ENCODE peak calls at places on chromosomes 16 and 17, in ten cellular contexts. Y is A549, P is sigmoid colon, W is stomach, M is GM12878, J is K562, N is suprapubic skin, C is esophagus muscularis mucosa, Q is upper lobe of left lung, T is ovary. S is an unnamed sample.
A peak's percentile ranks its signal among the peaks of the same experiment; 100 is the strongest.

GRCh38 chr17:76718516-76718915 is 7.8 kb upstream of the MXRA7 start:
- DNase-seq in Y (no peak), P (peak; percentile 43), W (no peak), M (no peak), J (no peak), N (no peak), C (no peak), Q (no peak), T (no peak), S (no peak)

GRCh38 chr16:67847064-67847861 is at the start of gene CENPT:
- DNase-seq in Y (no peak), P (peak; percentile 81), W (peak; percentile 72), M (no peak), J (peak; percentile 76), N (peak; percentile 81), C (no peak), Q (peak; percentile 54), T (no peak), S (peak; percentile 31)

GRCh38 chr16:3179651-3180050 is 8.4 kb upstream of the OR1F1 start:
- DNase-seq in Y (no peak), P (no peak), W (no peak), M (no peak), J (no peak), N (no peak), C (no peak), Q (no peak), T (no peak), S (no peak)

GRCh38 chr17:49193513-49194296 is 16.7 kb downstream of the GNGT2 start:
- DNase-seq in Y (peak; percentile 91), P (peak; percentile 85), W (peak; percentile 43), M (peak; percentile 98), J (peak; percentile 60), N (peak; percentile 87), C (no peak), Q (no peak), T (peak; percentile 81), S (peak; percentile 62)

GRCh38 chr16:13112639-13113038 is 211.2 kb downstream of the SHISA9 start:
- DNase-seq in Y (no peak), P (no peak), W (no peak), M (no peak), J (no peak), N (no peak), C (no peak), Q (no peak), T (no peak), S (no peak)

GRCh38 chr16:20851601-20852000 is 45.3 kb downstream of the REXO5 start:
- DNase-seq in Y (peak; percentile 20), P (peak; percentile 94), W (peak; percentile 82), M (no peak), J (no peak), N (peak; percentile 91), C (peak; percentile 94), Q (no peak), T (peak; percentile 73), S (peak; percentile 82)

GRCh38 chr16:80300876-80301275 is 239.9 kb upstream of the DYNLRB2 start:
- DNase-seq in Y (no peak), P (no peak), W (no peak), M (no peak), J (no peak), N (no peak), C (no peak), Q (no peak), T (no peak), S (no peak)

GRCh38 chr17:16911141-16911937 is 60.6 kb downstream of the TNFRSF13B start:
- DNase-seq in Y (no peak), P (no peak), W (peak; percentile 18), M (no peak), J (no peak), N (no peak), C (no peak), Q (no peak), T (no peak), S (no peak)

GRCh38 chr16:85169333-85170065 is 57.2 kb upstream of the CIBAR2 start:
- DNase-seq in Y (no peak), P (no peak), W (no peak), M (no peak), J (peak; percentile 66), N (no peak), C (no peak), Q (peak; percentile 88), T (peak; percentile 55), S (no peak)

GRCh38 chr16:85168732-85169256 is 56.5 kb upstream of the CIBAR2 start:
- DNase-seq in Y (peak; percentile 60), P (peak; percentile 90), W (no peak), M (no peak), J (peak; percentile 97), N (peak; percentile 86), C (no peak), Q (peak; percentile 88), T (peak; percentile 85), S (peak; percentile 51)

GRCh38 chr16:85171809-85172464 is 59.7 kb upstream of the CIBAR2 start:
- DNase-seq in Y (no peak), P (no peak), W (no peak), M (no peak), J (no peak), N (no peak), C (no peak), Q (no peak), T (peak; percentile 44), S (no peak)

GRCh38 chr16:85171004-85171808 is 58.9 kb upstream of the CIBAR2 start:
- DNase-seq in Y (no peak), P (no peak), W (no peak), M (no peak), J (no peak), N (no peak), C (no peak), Q (peak; percentile 79), T (peak; percentile 57), S (no peak)

DNA sequence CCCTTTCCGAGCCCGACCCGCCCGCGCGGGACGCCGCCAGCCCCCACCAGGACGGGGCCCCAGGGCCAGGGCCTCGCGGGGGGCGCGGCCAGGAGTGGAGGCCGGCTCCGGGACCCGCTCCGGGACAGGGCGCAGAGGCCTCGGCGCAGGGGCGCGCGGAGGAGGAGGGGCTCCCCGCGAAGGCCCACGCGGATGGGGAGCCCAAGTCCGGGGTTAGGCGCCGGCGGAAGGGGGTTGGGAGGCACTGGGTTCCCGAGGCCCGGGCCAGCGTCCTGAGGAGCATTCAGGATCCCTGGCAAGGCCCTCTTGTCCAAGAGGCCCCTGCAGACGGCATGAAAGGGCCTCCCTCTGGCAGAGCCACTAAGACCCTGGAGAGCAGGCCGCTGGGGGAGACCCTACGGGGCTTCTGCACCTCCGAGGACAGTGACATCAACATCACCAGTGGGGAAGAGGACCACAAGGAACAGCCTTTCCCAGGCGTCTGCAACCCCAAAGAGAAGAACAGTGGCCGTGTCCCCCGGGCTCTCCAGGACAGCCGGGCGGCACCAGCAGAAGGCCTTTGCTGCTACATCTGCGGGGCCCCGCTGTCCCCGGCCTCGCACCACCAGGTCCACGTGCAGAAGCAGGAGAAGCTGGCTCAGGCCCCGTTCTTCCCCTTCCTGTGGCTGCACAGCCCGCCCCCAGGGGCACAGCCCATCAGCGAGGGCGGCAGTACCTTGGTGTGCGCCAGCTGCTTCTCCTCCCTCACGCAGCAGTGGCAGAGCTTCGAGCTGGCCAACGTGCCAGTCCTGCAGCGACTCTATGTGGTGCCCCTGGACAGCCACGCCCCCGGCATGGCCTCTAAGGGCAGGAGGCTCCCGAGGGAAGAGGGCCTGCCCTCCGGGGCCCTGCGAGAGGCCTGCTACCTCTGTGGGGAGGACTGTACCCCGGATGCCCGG is 58.1 kb upstream of the CIBAR2 start:
- DNase-seq in Y (no peak), P (no peak), W (no peak), M (no peak), J (peak; percentile 70), N (no peak), C (no peak), Q (peak; percentile 82), T (peak; percentile 60), S (no peak)
- H3K4me3 ChIP-seq in Y (peak overlapping the region; percentile 73), P (peak overlapping the region; percentile 63), W (peak overlapping the region; percentile 56), M (no peak overlapping the region), J (peak overlapping the region; percentile 41), N (peak overlapping the region; percentile 62), C (peak overlapping the region; percentile 75), Q (peak overlapping the region; percentile 54), T (peak overlapping the region; percentile 41), S (peak overlapping the region; percentile 40)

DNA sequence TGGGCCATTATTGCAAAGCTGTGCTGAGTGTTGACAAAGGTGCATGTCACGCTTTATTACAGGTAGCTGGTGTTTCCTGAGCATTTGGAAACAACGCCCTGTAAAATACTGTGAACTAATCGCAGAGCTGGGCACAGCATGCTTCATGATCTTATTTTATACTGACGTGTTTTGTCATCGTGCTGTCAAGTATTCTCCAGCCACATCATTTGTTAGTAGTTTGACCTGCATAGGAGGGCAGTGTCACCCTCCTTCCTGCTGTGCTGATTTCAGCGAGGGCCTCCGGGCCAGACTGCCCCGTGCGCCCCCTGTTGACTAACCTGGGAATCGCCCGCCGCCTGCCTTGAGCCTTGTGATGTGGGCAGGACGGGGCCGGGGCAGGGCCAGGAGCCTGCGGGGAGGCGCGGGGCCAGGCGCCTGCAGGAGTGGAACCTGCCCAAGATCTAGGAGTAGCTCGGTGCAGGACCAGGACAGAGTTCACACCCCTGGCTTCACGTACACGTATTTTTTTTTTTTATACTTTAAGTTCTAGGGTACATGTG is 820.7 kb downstream of the KCNJ18 start:
- DNase-seq in Y (no peak), P (no peak), W (no peak), M (no peak), J (peak; percentile 67), N (no peak), C (peak; percentile 53), Q (peak; percentile 65), T (no peak), S (no peak)
- TF ChIP-seq EP300 in Y (no peak), P (no peak), W (no peak), M (no peak), J (no peak), N (no peak), C (no peak), Q (no peak), T (no peak), S (no peak)

GRCh38 chr16:9680021-9680655 is 502.1 kb downstream of the GRIN2A start:
- DNase-seq in Y (no peak), P (no peak), W (no peak), M (no peak), J (no peak), N (no peak), C (no peak), Q (no peak), T (no peak), S (no peak)
- H3K4me3 ChIP-seq in Y (no peak overlapping the region), P (no peak overlapping the region), W (no peak overlapping the region), M (no peak overlapping the region), J (no peak overlapping the region), N (no peak overlapping the region), C (no peak overlapping the region), Q (no peak overlapping the region), T (no peak overlapping the region), S (no peak overlapping the region)

GRCh38 chr16:1106659-1107058 is 10.6 kb upstream of the C1QTNF8 start:
- DNase-seq in Y (no peak), P (no peak), W (no peak), M (no peak), J (no peak), N (no peak), C (no peak), Q (no peak), T (peak; percentile 58), S (no peak)

GRCh38 chr16:1103649-1104005 is 7.6 kb upstream of the C1QTNF8 start:
- DNase-seq in Y (no peak), P (no peak), W (no peak), M (no peak), J (no peak), N (no peak), C (no peak), Q (no peak), T (no peak), S (no peak)

GRCh38 chr16:1107141-1107540 is 11.1 kb upstream of the C1QTNF8 start:
- DNase-seq in Y (no peak), P (no peak), W (no peak), M (no peak), J (no peak), N (no peak), C (no peak), Q (no peak), T (no peak), S (no peak)

GRCh38 chr16:1107731-1108130 is 11.7 kb upstream of the C1QTNF8 start:
- DNase-seq in Y (no peak), P (no peak), W (no peak), M (no peak), J (no peak), N (no peak), C (no peak), Q (no peak), T (no peak), S (no peak)

GRCh38 chr16:1105888-1106620 is 10.0 kb upstream of the C1QTNF8 start:
- DNase-seq in Y (peak; percentile 94), P (peak; percentile 86), W (peak; percentile 73), M (no peak), J (peak; percentile 81), N (no peak), C (no peak), Q (peak; percentile 89), T (peak; percentile 88), S (no peak)
- TF ChIP-seq EP300 in Y (no peak), P (no peak), W (no peak), M (no peak), J (no peak), N (no peak), C (no peak), Q (no peak), T (no peak), S (no peak)